ENCODE peak calls at places on chromosomes 12 and 14, in five cellular contexts. J, G, K, X and F are unnamed samples.

GRCh38 chr12:92745874-92746553 is 43.2 kb downstream of the PLEKHG7 start:
- DNase-seq in J (no peak), G (peak), K (peak), X (peak), F (peak)

GRCh38 chr12:51409846-51410245 is 14.8 kb upstream of the SLC4A8 start:
- DNase-seq in J (no peak), G (no peak), K (no peak), X (no peak), F (no peak)

GRCh38 chr14:74619672-74620131 is 7.7 kb upstream of the LTBP2 start:
- DNase-seq in J (peak), G (peak), K (peak), X (peak), F (peak)

GRCh38 chr12:20863056-20863455 is 52.6 kb downstream of the SLCO1B3 start:
- DNase-seq in J (no peak), G (no peak), K (no peak), X (no peak), F (no peak)

GRCh38 chr12:62785941-62786559 is 148.9 kb downstream of the PPM1H start:
- DNase-seq in J (no peak), G (peak), K (peak), X (peak), F (peak)

GRCh38 chr12:83933615-83934014 is 979.0 kb downstream of the SLC6A15 start:
- DNase-seq in J (no peak), G (no peak), K (no peak), X (no peak), F (no peak)

GRCh38 chr12:123398177-123398916 is 14.4 kb downstream of the KMT5A start:
- DNase-seq in J (no peak), G (no peak), K (peak), X (no peak), F (peak)

GRCh38 chr12:46318037-46318436 is 49.2 kb upstream of the SLC38A1 start:
- DNase-seq in J (no peak), G (no peak), K (no peak), X (no peak), F (no peak)

GRCh38 chr14:85534914-85535313 is 5.0 kb downstream of the FLRT2 start:
- DNase-seq in J (no peak), G (no peak), K (no peak), X (peak), F (no peak)

GRCh38 chr12:92132282-92132681 is 13.4 kb downstream of the BTG1 start:
- DNase-seq in J (no peak), G (no peak), K (no peak), X (no peak), F (no peak)

GRCh38 chr14:71324767-71325272 is 417.6 kb downstream of the PCNX1 start:
- DNase-seq in J (no peak), G (no peak), K (no peak), X (peak), F (no peak)

GRCh38 chr12:48285751-48286650 is 64.7 kb downstream of the ZNF641 start:
- DNase-seq in J (no peak), G (no peak), K (no peak), X (no peak), F (no peak)